ENCODE peak calls at places on chromosomes 2 and 18, in nine cellular contexts. W is SK-MEL-5, X is non-pigmented ciliary epithelial cell, I is HCEC 1CT, H is aorta, N is GM04504, Z is NCI-H526, Q is epithelial cell of prostate, F is iPS DF 6.9. R is an unnamed sample.

GRCh38 chr2:218033590-218034496 is 31.0 kb upstream of the TNS1 start:
- DNase-seq in X (no peak), F (no peak), N (no peak), Z (no peak), Q (no peak), W (no peak), H (no peak), I (no peak), R (no peak)

GRCh38 chr18:59249186-59249774 is 24.0 kb downstream of the RAX start:
- DNase-seq in Z (peak), Q (no peak), H (no peak), I (peak), W (peak), N (peak), F (no peak), X (peak), R (peak)

GRCh38 chr2:58428553-58429284 is 187.6 kb upstream of the FANCL start:
- DNase-seq in X (no peak), N (no peak), I (no peak), H (no peak), W (no peak), Q (no peak), F (no peak), Z (peak), R (no peak)

GRCh38 chr2:126894585-126895182 is 4.0 kb upstream of the TEX51 start:
- DNase-seq in X (no peak), H (no peak), I (no peak), N (no peak), Z (no peak), W (no peak), Q (no peak), F (no peak), R (no peak)

GRCh38 chr2:227942021-227942420 is 70.6 kb downstream of the DAW1 start:
- DNase-seq in H (no peak), Q (no peak), X (no peak), F (no peak), Z (no peak), W (no peak), I (no peak), N (no peak), R (no peak)

GRCh38 chr2:197869501-197870111 is 65.2 kb downstream of the PLCL1 start:
- DNase-seq in N (no peak), X (peak), I (no peak), Q (no peak), W (no peak), Z (no peak), H (no peak), F (no peak), R (peak)

GRCh38 chr2:42385225-42385624 is 24.2 kb upstream of the COX7A2L start:
- DNase-seq in H (no peak), Q (no peak), F (no peak), Z (peak), N (no peak), W (peak), X (no peak), I (peak), R (no peak)

GRCh38 chr18:59861963-59862819 is 37.6 kb upstream of the PMAIP1 start:
- DNase-seq in I (no peak), X (no peak), N (no peak), H (no peak), W (no peak), F (no peak), Q (no peak), Z (no peak), R (no peak)

GRCh38 chr18:4351005-4351404 is 104.1 kb downstream of the DLGAP1 start:
- DNase-seq in Q (no peak), Z (no peak), N (no peak), I (no peak), H (no peak), X (no peak), F (no peak), W (no peak), R (no peak)

GRCh38 chr2:18476484-18476883 is 84.0 kb downstream of the RDH14 start:
- DNase-seq in F (no peak), N (no peak), Z (no peak), Q (no peak), X (no peak), W (no peak), I (no peak), H (no peak), R (no peak)

GRCh38 chr2:86047575-86048382 is 57.9 kb downstream of the POLR1A start:
- DNase-seq in X (no peak), I (no peak), F (no peak), Q (no peak), N (no peak), W (no peak), Z (no peak), H (no peak), R (no peak)

GRCh38 chr2:232042911-232043564 is 81.5 kb downstream of the DIS3L2 start:
- DNase-seq in Q (no peak), W (no peak), Z (no peak), F (no peak), I (peak), H (no peak), N (peak), X (peak), R (no peak)

GRCh38 chr2:184646177-184646576 is 47.8 kb downstream of the ZNF804A start:
- DNase-seq in W (no peak), F (no peak), N (no peak), Z (peak), Q (peak), H (no peak), X (no peak), I (peak), R (no peak)

GRCh38 chr18:36580266-36580665 is 248.5 kb downstream of the TPGS2 start:
- DNase-seq in Q (no peak), X (no peak), F (no peak), Z (no peak), W (no peak), N (no peak), H (no peak), I (peak), R (peak)

GRCh38 chr18:75104483-75104882 is 104.5 kb downstream of the PTGR3 start:
- DNase-seq in H (no peak), Q (no peak), I (no peak), W (no peak), F (no peak), N (no peak), X (no peak), Z (no peak), R (no peak)

GRCh38 chr2:233489666-233490065 is 76.9 kb downstream of the USP40 start:
- DNase-seq in Q (no peak), W (no peak), F (no peak), Z (no peak), H (no peak), I (peak), X (no peak), N (no peak), R (peak)